ENCODE peak calls at places on chromosomes 7 and 10, in four cellular contexts. T is BE2C, V is foreskin fibroblast, J is HFFc6. R is an unnamed sample.

GRCh38 chr7:29254663-29255062 is 60.1 kb downstream of the CHN2 start:
- DNase-seq in V (no peak), T (no peak), J (no peak), R (no peak)

GRCh38 chr10:112226439-112227248 is 43.1 kb upstream of the GPAM start:
- DNase-seq in J (no peak), V (no peak), T (no peak), R (no peak)

GRCh38 chr10:48503293-48503911 is 101.5 kb downstream of the ARHGAP22 start:
- DNase-seq in V (peak), T (no peak), J (no peak), R (no peak)

GRCh38 chr10:77060913-77061312 is 576.7 kb downstream of the KCNMA1 start:
- DNase-seq in T (no peak), V (no peak), J (no peak), R (no peak)

GRCh38 chr7:155001756-155002410 is 1.0 kb downstream of the PAXIP1 start:
- DNase-seq in V (peak), J (peak), T (peak), R (no peak)

GRCh38 chr10:115989621-115990020 is 283.4 kb downstream of the GFRA1 start:
- DNase-seq in T (no peak), V (no peak), J (peak), R (no peak)

GRCh38 chr7:33750177-33750576 is 155.2 kb upstream of the BMPER start:
- DNase-seq in T (no peak), J (peak), V (peak), R (no peak)

GRCh38 chr7:80324032-80324431 is 187.8 kb downstream of the GNAT3 start:
- DNase-seq in T (no peak), V (peak), J (peak), R (no peak)

GRCh38 chr7:74449809-74450397 is 3.8 kb upstream of the GTF2IRD1 start:
- DNase-seq in J (peak), V (peak), T (peak), R (peak)

GRCh38 chr7:2165610-2166594 is 66.8 kb downstream of the MAD1L1 start:
- DNase-seq in V (no peak), J (no peak), T (no peak), R (no peak)

GRCh38 chr7:2165239-2165609 is 67.5 kb downstream of the MAD1L1 start:
- DNase-seq in J (no peak), T (no peak), V (no peak), R (no peak)

GRCh38 chr7:2163565-2163964 is 69.2 kb downstream of the MAD1L1 start:
- DNase-seq in V (no peak), T (no peak), J (no peak), R (no peak)

GRCh38 chr7:2164156-2164555 is 68.6 kb downstream of the MAD1L1 start:
- DNase-seq in J (no peak), T (no peak), V (no peak), R (no peak)

DNA sequence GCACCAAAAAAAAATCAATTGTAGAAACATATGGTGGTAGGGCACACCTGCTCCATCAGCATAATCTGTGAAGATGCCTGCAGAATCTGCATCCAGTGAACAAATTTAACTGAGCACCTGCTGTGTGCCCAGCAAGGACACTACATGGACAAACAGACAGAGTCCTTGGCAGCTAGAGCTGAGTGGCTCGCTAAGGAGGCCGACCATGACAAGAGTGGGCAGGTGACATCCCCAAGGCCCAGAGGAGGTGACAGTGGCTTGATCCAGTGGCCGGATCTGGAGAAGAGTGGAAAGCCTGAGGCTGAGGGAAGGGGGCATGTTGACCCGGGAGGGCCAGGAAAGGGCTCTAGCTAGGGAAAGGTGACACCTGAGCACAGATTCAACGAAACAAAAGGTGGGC is 68.1 kb downstream of the MAD1L1 start:
- DNase-seq in T (no peak), J (no peak), V (no peak), R (no peak)
- TF ChIP-seq CTCF in T (no peak), J (no peak), V (no peak), R (no peak)

GRCh38 chr7:100208911-100209408 is 10.8 kb upstream of the PVRIG start:
- DNase-seq in J (no peak), V (no peak), T (no peak), R (no peak)
- TF ChIP-seq CTCF in J (no peak), V (no peak), T (no peak), R (no peak)

DNA sequence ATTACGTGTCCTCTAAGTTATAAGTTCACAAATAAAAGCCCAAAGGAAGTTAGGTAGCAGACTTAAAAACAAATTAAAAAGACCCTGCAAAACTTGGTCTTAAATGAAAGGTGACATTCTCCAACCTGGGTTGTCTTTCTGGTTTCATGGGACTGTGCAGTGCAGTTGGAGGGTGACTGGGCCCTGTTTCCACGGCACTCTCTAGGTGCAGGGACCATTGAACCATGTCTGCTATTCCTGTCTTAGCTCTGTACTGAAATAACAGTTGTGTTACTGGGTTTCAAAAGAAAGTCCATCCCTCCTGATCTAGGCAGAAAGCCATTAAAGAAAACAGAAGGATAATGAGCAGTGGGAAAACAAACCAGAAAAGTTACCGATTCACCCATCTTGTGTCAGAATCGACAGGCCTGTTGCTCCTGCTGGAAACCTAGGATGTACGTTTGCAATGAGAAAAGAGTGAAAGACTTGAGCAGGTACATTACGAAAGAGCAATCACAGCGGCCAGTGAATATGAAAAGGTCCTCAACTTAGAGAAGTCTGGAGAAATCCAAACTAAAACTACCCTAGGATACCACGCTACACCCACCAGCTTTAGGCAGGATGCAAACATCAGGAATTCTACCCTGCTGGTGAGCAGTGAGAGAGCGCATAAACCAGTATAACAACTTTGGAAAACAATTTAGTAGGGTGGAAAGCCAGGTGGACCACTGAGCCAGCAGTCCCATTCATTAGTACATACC is 24.5 kb downstream of the SPDYE6 start:
- DNase-seq in J (no peak), V (no peak), T (no peak), R (no peak)
- TF ChIP-seq CTCF in J (peak), V (no peak), T (peak), R (no peak)

DNA sequence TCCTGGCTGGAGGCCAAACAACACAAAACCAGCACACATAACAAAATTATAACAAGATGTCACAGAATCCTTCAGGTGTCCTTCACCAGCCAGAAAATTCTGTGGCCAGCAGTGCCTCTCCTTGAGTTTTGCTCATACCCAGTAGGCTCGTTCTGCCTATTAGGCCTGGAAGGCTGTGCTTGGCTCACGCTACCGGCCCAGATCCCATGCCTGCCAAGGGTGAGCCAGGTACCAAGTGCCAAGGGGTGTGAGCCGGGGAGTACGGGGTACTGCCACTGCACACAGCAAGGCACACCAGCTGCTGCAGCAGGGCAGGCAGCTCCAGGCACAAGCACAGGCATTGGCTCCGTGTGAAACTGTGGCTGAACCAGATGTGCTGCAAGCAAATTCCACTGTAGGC is 1562.0 kb downstream of the REEP3 start:
- DNase-seq in V (no peak), J (no peak), T (no peak), R (no peak)
- TF ChIP-seq CTCF in V (no peak), J (no peak), T (no peak), R (no peak)

DNA sequence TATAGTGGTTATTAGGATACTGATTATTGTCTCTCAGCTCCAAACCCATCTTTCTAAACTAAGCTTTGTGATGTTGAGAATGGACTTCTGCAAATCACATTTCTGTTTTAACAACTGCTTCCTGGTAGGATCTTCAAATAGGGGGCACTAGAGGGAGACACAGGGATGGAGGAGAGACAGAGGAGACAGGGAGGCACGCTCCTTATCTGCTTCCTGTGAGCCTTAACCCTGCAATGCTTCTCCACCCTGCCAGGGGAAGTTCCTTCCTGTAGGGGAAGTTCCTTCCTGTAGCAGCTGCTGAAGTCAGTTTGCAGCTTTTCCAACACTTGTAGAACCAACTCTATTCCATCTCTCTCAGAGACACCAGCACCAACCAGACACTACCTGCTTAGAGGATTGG is 847.2 kb downstream of the CCSER2 start:
- DNase-seq in T (peak), V (no peak), J (no peak), R (no peak)
- TF ChIP-seq CTCF in T (peak), V (no peak), J (no peak), R (no peak)

R was measured in nephron progenitor cell.